ENCODE peak calls at places on chromosomes 13 and 19, in ten cellular contexts. J is tibial artery, Z is cardiac muscle cell, V is astrocyte, C is psoas muscle, X is heart right ventricle, I is colonic mucosa, M is ascending aorta, G is Caco-2, K is heart left ventricle. E is an unnamed sample. For H3K4me1, the result is how much of the 10 kb centered on the place peaks cover.

GRCh38 chr19:56309511-56310185 is 5.0 kb downstream of the ZSCAN5A start:
- DNase-seq in J (no peak), Z (peak), V (no peak), C (peak), X (peak), I (peak), M (no peak), G (peak), K (peak), E (peak)

GRCh38 chr19:4338441-4339350 is at the start of gene STAP2:
- DNase-seq in J (no peak), Z (peak), V (no peak), C (no peak), X (no peak), I (peak), M (no peak), G (peak), K (no peak), E (peak)

GRCh38 chr19:46791944-46792343 is 3.5 kb upstream of the SLC1A5 start:
- DNase-seq in J (no peak), Z (no peak), V (no peak), C (no peak), X (no peak), I (no peak), M (no peak), G (no peak), K (no peak), E (no peak)

GRCh38 chr13:66102864-66103263 is 1127.3 kb downstream of the PCDH9 start:
- DNase-seq in J (no peak), Z (no peak), V (no peak), C (no peak), X (no peak), I (no peak), M (no peak), G (no peak), K (no peak), E (no peak)

GRCh38 chr13:54004026-54004699 is 975.5 kb downstream of the OLFM4 start:
- DNase-seq in J (no peak), Z (no peak), V (no peak), C (no peak), X (no peak), I (no peak), M (no peak), G (no peak), K (no peak), E (no peak)

GRCh38 chr19:53969366-53969765 is 6.6 kb downstream of the CACNG8 start:
- DNase-seq in J (no peak), Z (no peak), V (no peak), C (no peak), X (no peak), I (no peak), M (no peak), G (no peak), K (no peak), E (no peak)

GRCh38 chr19:47003611-47003935 is 16.1 kb upstream of the NPAS1 start:
- DNase-seq in J (no peak), Z (no peak), V (no peak), C (no peak), X (no peak), I (no peak), M (no peak), G (no peak), K (no peak), E (no peak)

GRCh38 chr19:50432221-50432626 is 468 bp upstream of the MYBPC2 start:
- DNase-seq in J (no peak), Z (peak), V (no peak), C (no peak), X (no peak), I (no peak), M (no peak), G (peak), K (peak), E (no peak)

GRCh38 chr13:108322206-108322824 is 52.8 kb downstream of the TNFSF13B start:
- DNase-seq in J (no peak), Z (peak), V (peak), C (no peak), X (no peak), I (no peak), M (no peak), G (peak), K (no peak), E (no peak)

GRCh38 chr19:35644987-35645679 is 3.0 kb upstream of the COX6B1 start:
- DNase-seq in J (peak), Z (peak), V (no peak), C (peak), X (peak), I (peak), M (peak), G (peak), K (peak), E (peak)

GRCh38 chr13:80374453-80374852 is 33.5 kb upstream of the SPRY2 start:
- DNase-seq in J (peak), Z (no peak), V (no peak), C (peak), X (peak), I (no peak), M (no peak), G (no peak), K (peak), E (no peak)

GRCh38 chr13:20993661-20994440 is 67.5 kb downstream of the LATS2 start:
- DNase-seq in J (no peak), Z (no peak), V (peak), C (no peak), X (no peak), I (no peak), M (no peak), G (no peak), K (no peak), E (no peak)

GRCh38 chr13:113672002-113672651 is 5.1 kb downstream of the GRK1 start:
- DNase-seq in J (no peak), Z (no peak), V (no peak), C (no peak), X (no peak), I (no peak), M (no peak), G (no peak), K (no peak), E (no peak)

GRCh38 chr13:114095486-114095885 is 36.9 kb downstream of the RASA3 start:
- DNase-seq in J (peak), Z (no peak), V (no peak), C (no peak), X (no peak), I (no peak), M (no peak), G (no peak), K (peak), E (peak)

GRCh38 chr13:30607908-30608307 is 9.8 kb upstream of the USPL1 start:
- DNase-seq in J (no peak), Z (no peak), V (no peak), C (no peak), X (no peak), I (no peak), M (no peak), G (no peak), K (no peak), E (no peak)

GRCh38 chr19:4059931-4060620 is 6.6 kb downstream of the ZBTB7A start:
- DNase-seq in J (peak), Z (no peak), V (no peak), C (peak), X (peak), I (peak), M (no peak), G (no peak), K (peak), E (peak)

GRCh38 chr13:45511310-45512147 is 46.8 kb downstream of the COG3 start:
- DNase-seq in J (no peak), Z (peak), V (peak), C (no peak), X (no peak), I (peak), M (no peak), G (peak), K (no peak), E (no peak)

GRCh38 chr13:98975822-98976261 is 2.0 kb downstream of the DOCK9 start:
- DNase-seq in J (no peak), Z (peak), V (no peak), C (no peak), X (no peak), I (no peak), M (no peak), G (peak), K (no peak), E (no peak)

GRCh38 chr19:17109300-17109699 is 33.7 kb downstream of the MYO9B start:
- DNase-seq in J (no peak), Z (no peak), V (no peak), C (no peak), X (no peak), I (no peak), M (no peak), G (no peak), K (no peak), E (no peak)

GRCh38 chr13:64293923-64294322 is 2878.3 kb upstream of the PCDH20 start:
- DNase-seq in J (no peak), Z (no peak), V (no peak), C (no peak), X (no peak), I (no peak), M (no peak), G (no peak), K (no peak), E (no peak)

GRCh38 chr13:90104764-90105163 is 1242.7 kb upstream of the MIR17HG start:
- DNase-seq in J (no peak), Z (no peak), V (no peak), C (no peak), X (no peak), I (no peak), M (no peak), G (no peak), K (no peak), E (no peak)

GRCh38 chr13:66927562-66927961 is 302.6 kb downstream of the PCDH9 start:
- DNase-seq in J (no peak), Z (no peak), V (no peak), C (no peak), X (no peak), I (no peak), M (no peak), G (no peak), K (no peak), E (no peak)

GRCh38 chr19:18291019-18291524 is 9.7 kb upstream of the JUND start:
- DNase-seq in J (peak), Z (no peak), V (no peak), C (peak), X (peak), I (no peak), M (no peak), G (no peak), K (no peak), E (no peak)

GRCh38 chr19:14517840-14518505 is at the start of gene DNAJB1:
- DNase-seq in J (peak), Z (peak), V (peak), C (peak), X (peak), I (peak), M (peak), G (peak), K (peak), E (peak)

GRCh38 chr13:61084983-61085382 is 330.7 kb downstream of the PCDH20 start:
- DNase-seq in J (no peak), Z (no peak), V (peak), C (no peak), X (no peak), I (no peak), M (no peak), G (no peak), K (no peak), E (no peak)

GRCh38 chr19:17766543-17767131 is 15.4 kb downstream of the FCHO1 start:
- DNase-seq in J (peak), Z (peak), V (peak), C (peak), X (peak), I (peak), M (no peak), G (peak), K (peak), E (peak)

GRCh38 chr13:97385146-97385545 is 48.8 kb upstream of the RAP2A start:
- DNase-seq in J (no peak), Z (peak), V (peak), C (no peak), X (no peak), I (no peak), M (no peak), G (no peak), K (no peak), E (no peak)

GRCh38 chr19:1276620-1277007 is 1.3 kb downstream of the FAM174C start:
- DNase-seq in J (no peak), Z (no peak), V (no peak), C (no peak), X (no peak), I (peak), M (no peak), G (no peak), K (no peak), E (no peak)

GRCh38 chr19:52542984-52543664 is 15.7 kb downstream of the ZNF808 start:
- DNase-seq in J (no peak), Z (no peak), V (no peak), C (no peak), X (no peak), I (no peak), M (no peak), G (no peak), K (no peak), E (no peak)

GRCh38 chr13:53150568-53150967 is 122.0 kb downstream of the OLFM4 start:
- DNase-seq in J (no peak), Z (no peak), V (no peak), C (no peak), X (no peak), I (no peak), M (no peak), G (no peak), K (no peak), E (no peak)

GRCh38 chr19:38514812-38515633 is 81.5 kb downstream of the RYR1 start:
- DNase-seq in J (peak), Z (peak), V (peak), C (peak), X (peak), I (peak), M (no peak), G (peak), K (peak), E (peak)

GRCh38 chr19:43775299-43775890 is 5.4 kb downstream of the KCNN4 start:
- DNase-seq in J (no peak), Z (no peak), V (no peak), C (no peak), X (no peak), I (no peak), M (no peak), G (no peak), K (no peak), E (no peak)

GRCh38 chr19:43777163-43777700 is 3.5 kb downstream of the KCNN4 start:
- DNase-seq in J (no peak), Z (no peak), V (peak), C (no peak), X (no peak), I (no peak), M (no peak), G (no peak), K (no peak), E (no peak)

GRCh38 chr19:43773725-43774102 is 7.1 kb downstream of the KCNN4 start:
- DNase-seq in J (no peak), Z (no peak), V (no peak), C (no peak), X (no peak), I (no peak), M (no peak), G (no peak), K (no peak), E (no peak)

GRCh38 chr19:43776285-43776684 is 4.5 kb downstream of the KCNN4 start:
- DNase-seq in J (no peak), Z (no peak), V (no peak), C (no peak), X (no peak), I (no peak), M (no peak), G (no peak), K (no peak), E (no peak)

DNA sequence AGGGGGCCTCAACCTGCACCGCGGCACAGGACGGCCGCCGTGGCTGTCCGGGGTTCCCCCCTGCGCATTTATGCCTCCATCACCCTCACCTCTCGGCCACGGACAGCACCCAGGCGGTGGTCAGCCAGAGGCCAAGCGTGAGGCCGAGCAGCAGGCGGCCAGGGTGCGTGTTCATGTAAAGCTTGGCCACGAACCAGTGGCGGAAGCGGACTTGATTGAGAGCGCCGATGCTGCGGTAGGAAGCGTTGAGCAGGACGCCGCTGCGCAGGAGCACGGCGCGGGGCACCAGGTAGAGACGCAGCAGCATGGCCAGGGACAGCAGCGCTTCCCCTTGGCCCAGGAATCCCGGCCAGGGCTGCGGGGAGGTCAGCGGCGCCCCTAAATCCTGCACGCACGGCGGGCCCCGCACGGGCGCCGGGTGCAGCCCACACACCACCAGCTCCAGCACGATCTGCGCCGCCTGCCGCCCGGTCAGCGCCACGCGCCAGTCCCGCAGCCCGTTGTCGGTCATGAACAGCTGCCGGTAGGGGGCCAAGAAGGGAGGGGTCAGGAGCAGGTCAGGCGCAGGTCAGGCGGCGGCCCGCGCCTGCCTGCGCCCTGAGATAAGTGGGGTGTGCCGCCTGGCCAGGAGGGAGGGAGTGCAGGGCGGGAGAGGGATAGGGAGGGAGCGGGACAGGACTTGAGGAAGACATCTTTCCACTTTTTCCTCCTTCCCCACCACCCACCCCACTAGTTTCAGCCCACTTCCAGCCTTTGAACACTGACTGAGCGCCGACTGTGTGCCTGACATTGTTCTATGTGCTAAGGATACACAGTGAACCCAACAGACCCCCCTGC is 6.5 kb downstream of the KCNN4 start:
- DNase-seq in J (peak), Z (peak), V (peak), C (peak), X (peak), I (peak), M (no peak), G (no peak), K (peak), E (peak)
- TF ChIP-seq CTCF in J (peak), Z (peak), V (peak), C (peak), X (peak), I (peak), M (peak), G (no peak), K (peak), E (peak)

DNA sequence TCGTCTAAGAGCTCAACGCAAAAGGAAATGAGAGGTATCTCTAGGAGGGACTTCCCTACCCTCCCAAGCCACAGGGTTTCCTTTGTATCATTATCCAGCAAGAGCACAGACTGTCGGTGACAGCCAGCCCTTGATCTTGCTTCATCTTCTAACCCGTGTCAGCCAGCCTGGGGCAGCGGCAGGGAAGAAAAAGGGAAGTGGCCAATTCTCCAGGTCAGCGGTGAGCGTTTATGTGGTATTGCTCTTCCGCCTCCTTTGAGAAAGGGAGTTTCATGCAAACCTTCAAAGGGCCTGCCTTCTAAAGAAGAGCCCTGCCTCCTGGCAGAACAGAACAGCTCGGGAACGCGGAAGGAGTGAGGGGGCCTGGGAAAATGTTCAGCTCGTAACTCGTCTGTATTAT is 41.9 kb downstream of the EFNB2 start:
- DNase-seq in J (no peak), Z (no peak), V (no peak), C (no peak), X (no peak), I (no peak), M (no peak), G (no peak), K (no peak), E (no peak)
- H3K4me1 ChIP-seq in J (under half), Z (under half), V (under half), C (under half), X (half or more), I (under half), M (under half), G (under half), K (under half), E (under half)

GRCh38 chr13:33487575-33488243 is 202.2 kb upstream of the STARD13 start:
- DNase-seq in J (no peak), Z (no peak), V (no peak), C (no peak), X (no peak), I (peak), M (no peak), G (no peak), K (no peak), E (no peak)
- TF ChIP-seq CTCF in J (peak), Z (peak), V (no peak), C (peak), X (peak), I (no peak), M (no peak), G (peak), K (peak), E (peak)

GRCh38 chr19:13022111-13022858 is 27.0 kb downstream of the NFIX start:
- DNase-seq in J (peak), Z (no peak), V (peak), C (peak), X (peak), I (no peak), M (no peak), G (no peak), K (no peak), E (no peak)
- H3K4me1 ChIP-seq in J (under half), Z (under half), V (half or more), C (half or more), X (half or more), I (under half), M (under half), G (under half), K (under half), E (half or more)

GRCh38 chr19:40305403-40305802 is 20.3 kb upstream of the AKT2 start:
- DNase-seq in J (peak), Z (peak), V (peak), C (peak), X (peak), I (peak), M (no peak), G (peak), K (peak), E (peak)
- TF ChIP-seq CTCF in J (peak), Z (peak), V (peak), C (peak), X (peak), I (peak), M (peak), G (peak), K (peak), E (peak)

GRCh38 chr13:24630121-24630520 is 50.1 kb upstream of the ATP12A start:
- DNase-seq in J (no peak), Z (no peak), V (no peak), C (no peak), X (no peak), I (no peak), M (no peak), G (no peak), K (no peak), E (no peak)
- H3K4me1 ChIP-seq in J (under half), Z (under half), V (under half), C (under half), X (under half), I (under half), M (under half), G (under half), K (under half), E (under half)

GRCh38 chr19:48194041-48194871 is 23.8 kb downstream of the ZSWIM9 start:
- DNase-seq in J (peak), Z (peak), V (no peak), C (no peak), X (no peak), I (no peak), M (no peak), G (no peak), K (no peak), E (no peak)
- TF ChIP-seq CTCF in J (peak), Z (peak), V (peak), C (peak), X (peak), I (peak), M (no peak), G (peak), K (peak), E (peak)

GRCh38 chr19:41533691-41534090 is 42.3 kb upstream of the CEACAM21 start:
- DNase-seq in J (no peak), Z (no peak), V (no peak), C (no peak), X (no peak), I (no peak), M (no peak), G (no peak), K (no peak), E (no peak)
- H3K4me1 ChIP-seq in J (under half), Z (under half), V (under half), C (under half), X (under half), I (under half), M (under half), G (under half), K (under half), E (under half)

GRCh38 chr13:48038763-48039162 is 1.2 kb downstream of the NUDT15 start:
- DNase-seq in J (no peak), Z (no peak), V (no peak), C (no peak), X (no peak), I (no peak), M (no peak), G (no peak), K (no peak), E (no peak)
- TF ChIP-seq CTCF in J (no peak), Z (no peak), V (no peak), C (no peak), X (no peak), I (no peak), M (no peak), G (no peak), K (no peak), E (no peak)

GRCh38 chr13:33352520-33352919 is 67.0 kb upstream of the STARD13 start:
- DNase-seq in J (no peak), Z (no peak), V (no peak), C (peak), X (no peak), I (no peak), M (no peak), G (no peak), K (no peak), E (no peak)
- H3K4me1 ChIP-seq in J (under half), Z (under half), V (under half), C (under half), X (under half), I (under half), M (under half), G (under half), K (under half), E (under half)